ENCODE peak calls at places on chromosome 12, in six cellular contexts. P is fibroblast of lung, W is PC-3, K is IMR-90, O is Karpas-422, X is HCT116. C is an unnamed sample.

GRCh38 chr12:66235626-66236281 is 46.7 kb downstream of the IRAK3 start:
- DNase-seq in K (peak; percentile 4), O (no peak), P (no peak), X (no peak), W (no peak), C (no peak)

GRCh38 chr12:75529826-75530225 is 18.4 kb upstream of the KRR1 start:
- DNase-seq in P (no peak), W (no peak), X (no peak), K (no peak), O (no peak), C (no peak)

GRCh38 chr12:118560733-118561132 is 184.4 kb downstream of the SUDS3 start:
- DNase-seq in P (no peak), K (no peak), O (no peak), W (no peak), X (no peak), C (no peak)

GRCh38 chr12:124007810-124008570 is 35.0 kb downstream of the ZNF664 start:
- DNase-seq in W (no peak), P (peak; percentile 25), K (peak; percentile 75), X (no peak), O (no peak), C (peak; percentile 14)

GRCh38 chr12:109566424-109566823 is 6.9 kb downstream of the MMAB start:
- DNase-seq in O (no peak), P (no peak), W (no peak), X (no peak), K (no peak), C (no peak)

GRCh38 chr12:12207746-12208145 is 59.1 kb downstream of the LRP6 start:
- DNase-seq in W (no peak), X (no peak), K (no peak), P (peak; percentile 47), O (no peak), C (peak; percentile 46)

GRCh38 chr12:7995266-7995963 is 37.1 kb upstream of the FOXJ2 start:
- DNase-seq in W (peak; percentile 73), X (peak; percentile 64), P (peak; percentile 88), K (peak; percentile 91), O (peak; percentile 92), C (peak; percentile 82)

GRCh38 chr12:30440826-30441602 is 254.7 kb downstream of the IPO8 start:
- DNase-seq in O (peak; percentile 54), K (peak; percentile 27), W (peak; percentile 46), P (peak; percentile 29), X (peak; percentile 43), C (no peak)

GRCh38 chr12:51525518-51525917 is 65.5 kb upstream of the SCN8A start:
- DNase-seq in X (no peak), K (no peak), P (no peak), W (no peak), O (no peak), C (no peak)

GRCh38 chr12:27780612-27781408 is 774 bp upstream of the MANSC4 start:
- DNase-seq in O (peak; percentile 73), X (no peak), P (peak; percentile 69), W (peak; percentile 93), K (peak; percentile 47), C (peak; percentile 58)
- H2AFZ ChIP-seq in O (peak overlapping the region; percentile 42), X (no peak overlapping the region), P (peak overlapping the region; percentile 77), W (peak overlapping the region; percentile 73), K (peak overlapping the region; percentile 96), C (peak overlapping the region; percentile 76)

GRCh38 chr12:2794261-2794735 is 472 bp upstream of the FKBP4 start:
- DNase-seq in O (no peak), W (no peak), X (no peak), P (no peak), K (no peak), C (peak; percentile 24)
- H3K4me3 ChIP-seq in O (peak overlapping the region; percentile 92), W (peak overlapping the region; percentile 77), X (peak overlapping the region; percentile 95), P (peak overlapping the region; percentile 73), K (peak overlapping the region; percentile 60), C (peak overlapping the region; percentile 74)

GRCh38 chr12:1003600-1004271 is 12.7 kb downstream of the ERC1 start:
- DNase-seq in P (no peak), W (no peak), X (no peak), O (no peak), K (no peak), C (no peak)
- H2AFZ ChIP-seq in P (no peak overlapping the region), W (no peak overlapping the region), X (no peak overlapping the region), O (no peak overlapping the region), K (no peak overlapping the region), C (no peak overlapping the region)

GRCh38 chr12:122076743-122077495 is 1.6 kb upstream of the MLXIP start:
- DNase-seq in X (no peak), K (no peak), W (no peak), P (no peak), O (no peak), C (no peak)
- H3K4me3 ChIP-seq in X (no peak overlapping the region), K (no peak overlapping the region), W (no peak overlapping the region), P (no peak overlapping the region), O (no peak overlapping the region), C (no peak overlapping the region)

C was measured in astrocyte.